ENCODE peak calls at places on chromosomes 5 and 9, in five cellular contexts. One of them, this sample, is unnamed.

GRCh38 chr5:157471709-157472108 is 11.7 kb downstream of the NIPAL4 start:
- DNase-seq in WERI-Rb-1: peak; percentile 39
- DNase-seq in sigmoid colon: no peak
- DNase-seq in GM23338: peak; percentile 82
- DNase-seq in tibial artery: no peak
- DNase-seq in this sample: no peak

GRCh38 chr9:131630206-131630831 is 85.0 kb downstream of the PRRT1B start:
- DNase-seq in sigmoid colon: no peak
- DNase-seq in WERI-Rb-1: no peak
- DNase-seq in tibial artery: no peak
- DNase-seq in GM23338: no peak
- DNase-seq in this sample: no peak

GRCh38 chr5:134290443-134290842 is 64.6 kb upstream of the PPP2CA start:
- DNase-seq in tibial artery: no peak
- DNase-seq in GM23338: no peak
- DNase-seq in WERI-Rb-1: no peak
- DNase-seq in sigmoid colon: no peak
- DNase-seq in this sample: no peak

GRCh38 chr5:82356808-82357671 is 78.9 kb upstream of the RPS23 start:
- DNase-seq in WERI-Rb-1: no peak
- DNase-seq in sigmoid colon: peak; percentile 89
- DNase-seq in tibial artery: peak; percentile 86
- DNase-seq in GM23338: peak; percentile 27
- DNase-seq in this sample: peak; percentile 51

GRCh38 chr5:3490962-3491477 is 104.6 kb upstream of the IRX1 start:
- DNase-seq in tibial artery: no peak
- DNase-seq in WERI-Rb-1: no peak
- DNase-seq in GM23338: no peak
- DNase-seq in sigmoid colon: no peak
- DNase-seq in this sample: no peak

GRCh38 chr5:170606939-170607338 is 103.1 kb downstream of the KCNIP1 start:
- DNase-seq in sigmoid colon: no peak
- DNase-seq in GM23338: no peak
- DNase-seq in WERI-Rb-1: no peak
- DNase-seq in tibial artery: no peak
- DNase-seq in this sample: no peak

GRCh38 chr5:125160787-125161502 is 414.5 kb upstream of the ZNF608 start:
- DNase-seq in tibial artery: no peak
- DNase-seq in sigmoid colon: no peak
- DNase-seq in GM23338: no peak
- DNase-seq in WERI-Rb-1: peak; percentile 96
- DNase-seq in this sample: no peak

GRCh38 chr9:209143-209758 is 5.4 kb upstream of the DOCK8 start:
- DNase-seq in WERI-Rb-1: no peak
- DNase-seq in GM23338: no peak
- DNase-seq in tibial artery: no peak
- DNase-seq in sigmoid colon: no peak
- DNase-seq in this sample: no peak

GRCh38 chr9:107750741-107751521 is 261.4 kb upstream of the KLF4 start:
- DNase-seq in tibial artery: peak; percentile 97
- DNase-seq in GM23338: no peak
- DNase-seq in sigmoid colon: peak; percentile 96
- DNase-seq in WERI-Rb-1: no peak
- DNase-seq in this sample: peak; percentile 85

GRCh38 chr5:65611524-65611923 is 12.6 kb downstream of the TRIM23 start:
- DNase-seq in GM23338: no peak
- DNase-seq in WERI-Rb-1: no peak
- DNase-seq in sigmoid colon: no peak
- DNase-seq in tibial artery: no peak
- DNase-seq in this sample: no peak

GRCh38 chr5:177094224-177095087 is 7.7 kb downstream of the FGFR4 start:
- DNase-seq in tibial artery: no peak
- DNase-seq in sigmoid colon: peak; percentile 96
- DNase-seq in GM23338: no peak
- DNase-seq in WERI-Rb-1: no peak
- DNase-seq in this sample: peak; percentile 86

GRCh38 chr9:76921161-76921560 is 15.2 kb upstream of the PRUNE2 start:
- DNase-seq in GM23338: no peak
- DNase-seq in sigmoid colon: no peak
- DNase-seq in WERI-Rb-1: no peak
- DNase-seq in tibial artery: no peak
- DNase-seq in this sample: no peak

GRCh38 chr9:135075234-135076142 is 12.0 kb upstream of the OLFM1 start:
- DNase-seq in GM23338: peak; percentile 75
- DNase-seq in sigmoid colon: peak; percentile 82
- DNase-seq in tibial artery: peak; percentile 83
- DNase-seq in WERI-Rb-1: peak; percentile 87
- DNase-seq in this sample: peak; percentile 73

GRCh38 chr5:175493726-175494125 is 15.4 kb downstream of the SFXN1 start:
- DNase-seq in tibial artery: no peak
- DNase-seq in WERI-Rb-1: no peak
- DNase-seq in GM23338: no peak
- DNase-seq in sigmoid colon: no peak
- DNase-seq in this sample: no peak

GRCh38 chr5:143205386-143205785 is 198.1 kb downstream of the NR3C1 start:
- DNase-seq in GM23338: peak; percentile 10
- DNase-seq in sigmoid colon: no peak
- DNase-seq in tibial artery: no peak
- DNase-seq in WERI-Rb-1: no peak
- DNase-seq in this sample: no peak

GRCh38 chr5:148436029-148436428 is 52.3 kb downstream of the FBXO38 start:
- DNase-seq in WERI-Rb-1: no peak
- DNase-seq in tibial artery: no peak
- DNase-seq in GM23338: no peak
- DNase-seq in sigmoid colon: no peak
- DNase-seq in this sample: no peak

GRCh38 chr9:131094622-131095021 is 1.7 kb upstream of the AIF1L start:
- DNase-seq in GM23338: no peak
- DNase-seq in WERI-Rb-1: no peak
- DNase-seq in sigmoid colon: no peak
- DNase-seq in tibial artery: no peak
- DNase-seq in this sample: peak; percentile 59

GRCh38 chr9:89732295-89732951 is 127.6 kb downstream of the GADD45G start:
- DNase-seq in sigmoid colon: no peak
- DNase-seq in WERI-Rb-1: no peak
- DNase-seq in GM23338: no peak
- DNase-seq in tibial artery: no peak
- DNase-seq in this sample: peak; percentile 40

GRCh38 chr9:9790216-9790872 is 822.5 kb downstream of the PTPRD start:
- DNase-seq in sigmoid colon: no peak
- DNase-seq in tibial artery: no peak
- DNase-seq in WERI-Rb-1: peak; percentile 48
- DNase-seq in GM23338: peak; percentile 74
- DNase-seq in this sample: peak; percentile 46

GRCh38 chr9:2963307-2963706 is 119.4 kb upstream of the PUM3 start:
- DNase-seq in tibial artery: no peak
- DNase-seq in WERI-Rb-1: no peak
- DNase-seq in sigmoid colon: no peak
- DNase-seq in GM23338: no peak
- DNase-seq in this sample: no peak

GRCh38 chr9:32603914-32604852 is 31.2 kb upstream of the NDUFB6 start:
- DNase-seq in sigmoid colon: no peak
- DNase-seq in WERI-Rb-1: peak; percentile 60
- DNase-seq in tibial artery: no peak
- DNase-seq in GM23338: no peak
- DNase-seq in this sample: peak; percentile 21

GRCh38 chr5:173530547-173530946 is 85.9 kb downstream of the BOD1 start:
- DNase-seq in tibial artery: no peak
- DNase-seq in sigmoid colon: no peak
- DNase-seq in WERI-Rb-1: no peak
- DNase-seq in GM23338: peak; percentile 87
- DNase-seq in this sample: no peak

GRCh38 chr9:4117835-4118610 is 181.8 kb downstream of the GLIS3 start:
- DNase-seq in WERI-Rb-1: peak; percentile 54
- DNase-seq in tibial artery: no peak
- DNase-seq in sigmoid colon: no peak
- DNase-seq in GM23338: peak; percentile 61
- DNase-seq in this sample: peak; percentile 70

GRCh38 chr9:129240581-129241211 is 62.6 kb upstream of the IER5L start:
- DNase-seq in tibial artery: no peak
- DNase-seq in WERI-Rb-1: no peak
- DNase-seq in GM23338: no peak
- DNase-seq in sigmoid colon: no peak
- DNase-seq in this sample: no peak

GRCh38 chr9:77375956-77376532 is 198.7 kb downstream of the VPS13A start:
- DNase-seq in tibial artery: no peak
- DNase-seq in sigmoid colon: no peak
- DNase-seq in WERI-Rb-1: peak; percentile 67
- DNase-seq in GM23338: peak; percentile 21
- DNase-seq in this sample: no peak

GRCh38 chr5:169728-170094 is 21.6 kb upstream of the LRRC14B start:
- DNase-seq in WERI-Rb-1: peak; percentile 8
- DNase-seq in sigmoid colon: no peak
- DNase-seq in GM23338: no peak
- DNase-seq in tibial artery: no peak
- DNase-seq in this sample: no peak

DNA sequence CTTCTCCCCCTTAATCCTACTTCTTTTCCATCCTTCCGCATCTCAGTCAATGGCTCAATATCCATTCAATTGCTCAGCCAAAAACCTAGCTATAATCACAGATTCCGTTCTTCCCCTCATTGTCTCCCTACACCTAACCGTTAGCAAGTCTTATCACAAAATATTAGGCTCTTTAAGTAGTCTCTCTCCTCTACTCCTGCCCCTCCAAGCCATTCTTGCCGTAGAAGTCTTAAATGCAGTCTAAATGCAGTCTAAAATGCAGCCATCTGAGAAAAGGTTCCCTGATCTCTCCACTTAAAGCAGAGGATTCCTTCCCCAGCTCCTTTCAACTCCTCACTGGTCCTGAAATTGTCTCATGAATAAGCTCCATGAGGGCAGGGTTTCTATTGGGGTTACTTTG is 57.8 kb downstream of the ELL2 start:
- DNase-seq in sigmoid colon: no peak
- DNase-seq in WERI-Rb-1: no peak
- DNase-seq in tibial artery: no peak
- DNase-seq in GM23338: no peak
- DNase-seq in this sample: no peak
- H3K36me3 ChIP-seq in sigmoid colon: peaks cover 3% of the 10 kb centered on the region
- H3K36me3 ChIP-seq in WERI-Rb-1: no peaks in the 10 kb centered on the region
- H3K36me3 ChIP-seq in tibial artery: peaks cover 38% of the 10 kb centered on the region
- H3K36me3 ChIP-seq in GM23338: no peaks in the 10 kb centered on the region
- H3K36me3 ChIP-seq in this sample: no peaks in the 10 kb centered on the region

DNA sequence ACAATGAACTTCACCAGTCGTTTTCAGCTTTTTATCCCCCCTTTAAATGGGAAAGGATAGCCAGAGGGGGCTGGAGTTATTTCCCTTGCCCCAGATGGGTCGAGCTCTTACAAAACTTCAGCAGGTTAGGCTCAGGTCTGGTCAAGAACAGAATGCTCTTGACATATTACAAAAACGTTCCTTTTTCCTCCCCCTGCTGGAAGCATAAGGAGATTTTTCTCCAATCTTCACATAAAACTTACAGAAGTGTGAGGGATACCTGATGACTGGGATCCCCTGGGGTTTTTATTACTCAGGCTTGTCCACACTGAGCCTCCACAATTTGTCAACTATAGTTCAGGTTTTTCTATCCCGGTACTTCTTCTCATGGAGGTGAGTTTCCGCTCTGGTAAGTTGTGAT is 60.8 kb downstream of the CSF2 start:
- DNase-seq in WERI-Rb-1: no peak
- DNase-seq in tibial artery: no peak
- DNase-seq in sigmoid colon: no peak
- DNase-seq in GM23338: peak; percentile 23
- DNase-seq in this sample: no peak
- TF ChIP-seq CTCF in WERI-Rb-1: no peak
- TF ChIP-seq CTCF in tibial artery: no peak
- TF ChIP-seq CTCF in sigmoid colon: no peak
- TF ChIP-seq CTCF in GM23338: no peak
- TF ChIP-seq CTCF in this sample: no peak

DNA sequence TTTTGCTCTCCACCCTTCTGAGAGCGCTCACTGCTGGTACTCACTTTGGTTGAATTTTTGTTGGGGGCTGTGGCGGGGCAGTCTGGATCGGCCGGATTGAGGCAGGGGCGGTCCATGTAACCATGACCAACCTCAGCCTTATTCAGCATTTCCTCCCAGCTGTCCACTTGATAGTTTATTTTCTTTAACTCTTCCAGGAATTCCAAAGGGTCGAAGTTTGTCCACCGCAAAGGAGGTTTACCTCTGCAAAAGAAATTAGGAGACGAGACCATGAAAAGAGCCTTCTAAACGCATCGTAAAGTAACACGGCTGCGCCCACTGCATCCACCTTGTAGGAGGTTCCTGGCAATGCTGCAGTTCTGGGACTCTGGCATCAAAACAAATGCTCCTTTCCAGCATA is 36.4 kb downstream of the PTCH1 start:
- DNase-seq in tibial artery: no peak
- DNase-seq in WERI-Rb-1: no peak
- DNase-seq in GM23338: no peak
- DNase-seq in sigmoid colon: no peak
- DNase-seq in this sample: no peak
- H3K36me3 ChIP-seq in tibial artery: peaks cover 53% of the 10 kb centered on the region
- H3K36me3 ChIP-seq in WERI-Rb-1: peaks cover 69% of the 10 kb centered on the region
- H3K36me3 ChIP-seq in GM23338: peaks cover 42% of the 10 kb centered on the region
- H3K36me3 ChIP-seq in sigmoid colon: peaks cover 51% of the 10 kb centered on the region
- H3K36me3 ChIP-seq in this sample: no peaks in the 10 kb centered on the region

GRCh38 chr5:150585781-150586461 is 54.5 kb upstream of the SYNPO start:
- DNase-seq in sigmoid colon: peak; percentile 56
- DNase-seq in WERI-Rb-1: peak; percentile 22
- DNase-seq in tibial artery: peak; percentile 59
- DNase-seq in GM23338: no peak
- DNase-seq in this sample: no peak

GRCh38 chr5:150589791-150590601 is 50.5 kb upstream of the SYNPO start:
- DNase-seq in WERI-Rb-1: peak; percentile 26
- DNase-seq in tibial artery: peak; percentile 88
- DNase-seq in GM23338: peak; percentile 68
- DNase-seq in sigmoid colon: peak; percentile 92
- DNase-seq in this sample: peak; percentile 78

GRCh38 chr5:150588495-150588890 is 52.0 kb upstream of the SYNPO start:
- DNase-seq in WERI-Rb-1: no peak
- DNase-seq in tibial artery: peak; percentile 55
- DNase-seq in sigmoid colon: no peak
- DNase-seq in GM23338: no peak
- DNase-seq in this sample: no peak

GRCh38 chr5:150587016-150587415 is 53.4 kb upstream of the SYNPO start:
- DNase-seq in GM23338: no peak
- DNase-seq in sigmoid colon: no peak
- DNase-seq in WERI-Rb-1: no peak
- DNase-seq in tibial artery: no peak
- DNase-seq in this sample: no peak

DNA sequence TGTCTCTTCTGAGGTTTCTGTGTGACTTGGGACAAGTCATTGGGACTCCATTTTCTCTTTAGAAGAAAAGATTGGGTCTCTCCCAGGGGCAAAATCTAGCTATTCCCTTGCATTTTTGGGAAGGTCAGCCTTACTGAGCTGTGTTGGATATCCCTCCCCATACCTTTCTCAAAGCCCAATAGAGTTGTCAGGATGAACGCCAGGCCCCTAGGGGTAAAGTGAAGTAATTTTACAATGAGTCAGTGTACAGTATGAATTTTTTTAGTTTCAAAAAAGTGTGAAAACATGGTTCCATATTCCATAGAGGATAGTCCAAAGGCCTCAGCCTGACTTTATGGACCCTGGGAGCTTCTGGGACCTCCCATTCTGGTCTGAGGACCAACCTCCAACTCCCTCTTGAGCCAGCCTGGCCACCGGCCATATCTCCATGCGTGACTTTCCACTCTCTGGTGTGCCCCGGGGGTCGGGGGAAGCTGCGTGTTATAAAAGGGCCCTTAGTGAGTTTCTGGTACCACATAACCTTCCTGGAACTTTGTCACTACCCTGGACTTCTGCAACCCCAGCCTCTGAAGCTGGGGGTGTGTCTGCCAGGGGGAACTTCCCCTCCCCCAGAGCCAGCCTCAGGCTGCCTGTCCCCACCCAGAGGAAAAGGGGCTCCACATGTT is 52.5 kb upstream of the SYNPO start:
- DNase-seq in WERI-Rb-1: no peak
- DNase-seq in sigmoid colon: peak; percentile 54
- DNase-seq in GM23338: no peak
- DNase-seq in tibial artery: no peak
- DNase-seq in this sample: no peak
- TF ChIP-seq CTCF in WERI-Rb-1: no peak
- TF ChIP-seq CTCF in sigmoid colon: no peak
- TF ChIP-seq CTCF in GM23338: no peak
- TF ChIP-seq CTCF in tibial artery: no peak
- TF ChIP-seq CTCF in this sample: no peak

This sample was measured in testis.